ENCODE peak calls at places on chromosomes 3 and 15, in eight cellular contexts. T is left colon, Y is nucleus accumbens, F is HT-29, D is Kasumi-1, K is AML-193, M is AG09309, O is HTR-8/SVneo. W is an unnamed sample.

GRCh38 chr3:151008699-151009098 is 36.2 kb upstream of the CLRN1 start:
- DNase-seq in T (no peak), Y (no peak), F (peak), D (no peak), K (no peak), M (peak), O (peak), W (no peak)

GRCh38 chr3:27224197-27224596 is 145.0 kb downstream of the NEK10 start:
- DNase-seq in T (no peak), Y (no peak), F (no peak), D (no peak), K (no peak), M (no peak), O (peak), W (no peak)

GRCh38 chr3:53346514-53346913 is 829 bp downstream of the DCP1A start:
- DNase-seq in T (peak), Y (no peak), F (peak), D (peak), K (no peak), M (no peak), O (peak), W (no peak)

GRCh38 chr3:186083746-186084145 is 25.1 kb downstream of the ETV5 start:
- DNase-seq in T (no peak), Y (no peak), F (no peak), D (no peak), K (no peak), M (no peak), O (no peak), W (peak)

GRCh38 chr3:142445816-142446254 is 2.0 kb downstream of the XRN1 start:
- DNase-seq in T (no peak), Y (no peak), F (peak), D (peak), K (peak), M (peak), O (no peak), W (no peak)

GRCh38 chr3:128745742-128746141 is 19.8 kb downstream of the RAB7A start:
- DNase-seq in T (no peak), Y (no peak), F (peak), D (no peak), K (no peak), M (no peak), O (no peak), W (no peak)

GRCh38 chr3:115239717-115240116 is 92.6 kb upstream of the ZBTB20 start:
- DNase-seq in T (no peak), Y (peak), F (peak), D (no peak), K (no peak), M (peak), O (peak), W (no peak)

GRCh38 chr15:80188293-80188692 is 35.5 kb downstream of the FAH start:
- DNase-seq in T (no peak), Y (no peak), F (no peak), D (no peak), K (no peak), M (no peak), O (no peak), W (no peak)

GRCh38 chr3:13579089-13579488 is 30.2 kb downstream of the FBLN2 start:
- DNase-seq in T (no peak), Y (no peak), F (no peak), D (no peak), K (no peak), M (peak), O (no peak), W (no peak)

GRCh38 chr3:122560680-122561079 is 3.4 kb downstream of the PARP9 start:
- DNase-seq in T (peak), Y (no peak), F (peak), D (peak), K (peak), M (no peak), O (peak), W (peak)